ENCODE peak calls at places on chromosomes 2 and 18, in four cellular contexts. F is SW480; B is activated naive CD4-positive, alpha-beta T cell treated with anti-CD3 and anti-CD28 coated beads for 36 hours; S is WTC11. U is an unnamed sample.

GRCh38 chr2:71100195-71100964 is 29.6 kb downstream of the MCEE start:
- DNase-seq in S (peak; percentile 72), B (peak; percentile 75), F (peak; percentile 69), U (peak; percentile 39)

GRCh38 chr18:2846241-2846637 is 567 bp upstream of the EMILIN2 start:
- DNase-seq in B (peak; percentile 50), S (peak; percentile 42), F (peak; percentile 12), U (no peak)

GRCh38 chr2:240912878-240913809 is 7.0 kb downstream of the CROCC2 start:
- DNase-seq in S (no peak), F (no peak), B (no peak), U (no peak)

GRCh38 chr2:42071762-42072161 is 23.9 kb downstream of the PKDCC start:
- DNase-seq in B (no peak), F (no peak), S (no peak), U (no peak)

GRCh38 chr2:216698895-216699294 is 3.5 kb upstream of the IGFBP5 start:
- DNase-seq in B (peak; percentile 27), F (peak; percentile 74), S (no peak), U (no peak)

GRCh38 chr18:35581555-35582309 is at the start of gene GALNT1:
- DNase-seq in B (peak; percentile 20), F (peak; percentile 3), S (peak; percentile 22), U (no peak)

GRCh38 chr2:152223997-152224396 is 48.4 kb upstream of the STAM2 start:
- DNase-seq in B (no peak), S (no peak), F (no peak), U (no peak)

GRCh38 chr18:59881728-59882685 is 17.8 kb upstream of the PMAIP1 start:
- DNase-seq in S (no peak), F (peak; percentile 87), B (peak; percentile 59), U (no peak)

GRCh38 chr2:151095463-151095862 is 166.2 kb downstream of the RBM43 start:
- DNase-seq in S (no peak), B (no peak), F (no peak), U (no peak)

GRCh38 chr2:157173740-157174184 is 83.7 kb upstream of the GALNT5 start:
- DNase-seq in F (no peak), B (no peak), S (no peak), U (no peak)

GRCh38 chr2:238280083-238280816 is 8.2 kb downstream of the PER2 start:
- DNase-seq in B (no peak), F (no peak), S (no peak), U (no peak)

GRCh38 chr2:30232027-30232800 is 880 bp downstream of the LBH start:
- DNase-seq in B (peak; percentile 66), F (peak; percentile 36), S (peak; percentile 77), U (peak; percentile 78)

GRCh38 chr2:188609321-188610049 is 317.8 kb downstream of the GULP1 start:
- DNase-seq in S (no peak), F (no peak), B (no peak), U (no peak)

GRCh38 chr18:43484710-43485109 is 207.4 kb upstream of the SYT4 start:
- DNase-seq in F (no peak), S (no peak), B (no peak), U (no peak)

GRCh38 chr2:95274291-95275150 is at the start of gene PROM2:
- DNase-seq in F (no peak), S (peak; percentile 76), B (no peak), U (no peak)

GRCh38 chr18:79410171-79410641 is 14.5 kb downstream of the NFATC1 start:
- DNase-seq in B (no peak), S (no peak), F (no peak), U (no peak)

GRCh38 chr2:188322569-188323531 is 31.2 kb downstream of the GULP1 start:
- DNase-seq in S (no peak), B (no peak), F (no peak), U (no peak)

GRCh38 chr2:190462611-190463010 is 54.5 kb downstream of the MFSD6 start:
- DNase-seq in F (no peak), S (no peak), B (no peak), U (no peak)

U was measured in Jurkat, Clone E6-1.